ENCODE peak calls at places on chromosomes 6 and 20, in eight cellular contexts. One of them, this sample, is unnamed.

GRCh38 chr20:59232618-59233017 is 67.8 kb upstream of the EDN3 start:
- DNase-seq in OCI-LY7: no peak
- DNase-seq in heart right ventricle: no peak
- DNase-seq in neural progenitor cell: no peak
- DNase-seq in Calu3: no peak
- DNase-seq in A549: no peak
- DNase-seq in Panc1: no peak
- DNase-seq in CD4-positive, alpha-beta T cell: no peak
- DNase-seq in this sample: no peak

GRCh38 chr20:36919715-36920333 is 31.7 kb downstream of the SAMHD1 start:
- DNase-seq in OCI-LY7: peak
- DNase-seq in heart right ventricle: peak
- DNase-seq in neural progenitor cell: peak
- DNase-seq in Calu3: peak
- DNase-seq in A549: peak
- DNase-seq in Panc1: peak
- DNase-seq in CD4-positive, alpha-beta T cell: no peak
- DNase-seq in this sample: peak

GRCh38 chr20:58313366-58313765 is 3.9 kb downstream of the RAB22A start:
- DNase-seq in OCI-LY7: no peak
- DNase-seq in heart right ventricle: no peak
- DNase-seq in neural progenitor cell: no peak
- DNase-seq in Calu3: no peak
- DNase-seq in A549: no peak
- DNase-seq in Panc1: no peak
- DNase-seq in CD4-positive, alpha-beta T cell: no peak
- DNase-seq in this sample: no peak

GRCh38 chr6:33974030-33974429 is 170.2 kb upstream of the MLN start:
- DNase-seq in OCI-LY7: no peak
- DNase-seq in heart right ventricle: no peak
- DNase-seq in neural progenitor cell: no peak
- DNase-seq in Calu3: no peak
- DNase-seq in A549: no peak
- DNase-seq in Panc1: no peak
- DNase-seq in CD4-positive, alpha-beta T cell: no peak
- DNase-seq in this sample: no peak

GRCh38 chr6:44202972-44203750 is 13.6 kb upstream of the MYMX start:
- DNase-seq in OCI-LY7: no peak
- DNase-seq in heart right ventricle: no peak
- DNase-seq in neural progenitor cell: no peak
- DNase-seq in Calu3: no peak
- DNase-seq in A549: no peak
- DNase-seq in Panc1: no peak
- DNase-seq in CD4-positive, alpha-beta T cell: no peak
- DNase-seq in this sample: no peak

GRCh38 chr6:93057584-93057983 is 361.8 kb downstream of the EPHA7 start:
- DNase-seq in OCI-LY7: no peak
- DNase-seq in heart right ventricle: no peak
- DNase-seq in neural progenitor cell: no peak
- DNase-seq in Calu3: no peak
- DNase-seq in A549: no peak
- DNase-seq in Panc1: no peak
- DNase-seq in CD4-positive, alpha-beta T cell: no peak
- DNase-seq in this sample: no peak

GRCh38 chr6:31752739-31753319 is 9.6 kb upstream of the SAPCD1 start:
- DNase-seq in OCI-LY7: no peak
- DNase-seq in heart right ventricle: no peak
- DNase-seq in neural progenitor cell: no peak
- DNase-seq in Calu3: no peak
- DNase-seq in A549: peak
- DNase-seq in Panc1: no peak
- DNase-seq in CD4-positive, alpha-beta T cell: no peak
- DNase-seq in this sample: no peak

GRCh38 chr20:56171087-56172012 is 77.2 kb upstream of the MC3R start:
- DNase-seq in OCI-LY7: peak
- DNase-seq in heart right ventricle: no peak
- DNase-seq in neural progenitor cell: peak
- DNase-seq in Calu3: no peak
- DNase-seq in A549: peak
- DNase-seq in Panc1: no peak
- DNase-seq in CD4-positive, alpha-beta T cell: no peak
- DNase-seq in this sample: no peak

GRCh38 chr20:45406260-45407066 is 1.6 kb upstream of the DBNDD2 start:
- DNase-seq in OCI-LY7: no peak
- DNase-seq in heart right ventricle: peak
- DNase-seq in neural progenitor cell: peak
- DNase-seq in Calu3: peak
- DNase-seq in A549: peak
- DNase-seq in Panc1: no peak
- DNase-seq in CD4-positive, alpha-beta T cell: peak
- DNase-seq in this sample: peak

GRCh38 chr6:131819507-131820228 is 11.8 kb downstream of the ENPP1 start:
- DNase-seq in OCI-LY7: no peak
- DNase-seq in heart right ventricle: peak
- DNase-seq in neural progenitor cell: no peak
- DNase-seq in Calu3: peak
- DNase-seq in A549: no peak
- DNase-seq in Panc1: no peak
- DNase-seq in CD4-positive, alpha-beta T cell: no peak
- DNase-seq in this sample: no peak

GRCh38 chr20:11176431-11176830 is 502.6 kb upstream of the JAG1 start:
- DNase-seq in OCI-LY7: no peak
- DNase-seq in heart right ventricle: no peak
- DNase-seq in neural progenitor cell: no peak
- DNase-seq in Calu3: no peak
- DNase-seq in A549: no peak
- DNase-seq in Panc1: no peak
- DNase-seq in CD4-positive, alpha-beta T cell: no peak
- DNase-seq in this sample: no peak

GRCh38 chr6:131646249-131646670 is 9.2 kb downstream of the ENPP3 start:
- DNase-seq in OCI-LY7: no peak
- DNase-seq in heart right ventricle: no peak
- DNase-seq in neural progenitor cell: no peak
- DNase-seq in Calu3: no peak
- DNase-seq in A549: no peak
- DNase-seq in Panc1: no peak
- DNase-seq in CD4-positive, alpha-beta T cell: no peak
- DNase-seq in this sample: no peak

GRCh38 chr6:12704946-12705345 is 11.6 kb upstream of the PHACTR1 start:
- DNase-seq in OCI-LY7: no peak
- DNase-seq in heart right ventricle: no peak
- DNase-seq in neural progenitor cell: no peak
- DNase-seq in Calu3: no peak
- DNase-seq in A549: no peak
- DNase-seq in Panc1: no peak
- DNase-seq in CD4-positive, alpha-beta T cell: no peak
- DNase-seq in this sample: no peak

GRCh38 chr6:36216559-36216958 is 20.0 kb downstream of the BRPF3 start:
- DNase-seq in OCI-LY7: no peak
- DNase-seq in heart right ventricle: no peak
- DNase-seq in neural progenitor cell: no peak
- DNase-seq in Calu3: no peak
- DNase-seq in A549: no peak
- DNase-seq in Panc1: no peak
- DNase-seq in CD4-positive, alpha-beta T cell: no peak
- DNase-seq in this sample: no peak

GRCh38 chr20:33276303-33277113 is 6.5 kb upstream of the BPIFB1 start:
- DNase-seq in OCI-LY7: no peak
- DNase-seq in heart right ventricle: no peak
- DNase-seq in neural progenitor cell: no peak
- DNase-seq in Calu3: no peak
- DNase-seq in A549: no peak
- DNase-seq in Panc1: no peak
- DNase-seq in CD4-positive, alpha-beta T cell: no peak
- DNase-seq in this sample: no peak

GRCh38 chr6:87176493-87176892 is 21.1 kb downstream of the ZNF292 start:
- DNase-seq in OCI-LY7: no peak
- DNase-seq in heart right ventricle: no peak
- DNase-seq in neural progenitor cell: no peak
- DNase-seq in Calu3: no peak
- DNase-seq in A549: no peak
- DNase-seq in Panc1: no peak
- DNase-seq in CD4-positive, alpha-beta T cell: no peak
- DNase-seq in this sample: no peak

GRCh38 chr20:4066551-4066950 is 51.2 kb upstream of the RNF24 start:
- DNase-seq in OCI-LY7: no peak
- DNase-seq in heart right ventricle: no peak
- DNase-seq in neural progenitor cell: no peak
- DNase-seq in Calu3: no peak
- DNase-seq in A549: no peak
- DNase-seq in Panc1: no peak
- DNase-seq in CD4-positive, alpha-beta T cell: no peak
- DNase-seq in this sample: no peak

GRCh38 chr6:44056392-44057237 is 70.6 kb downstream of the MRPL14 start:
- DNase-seq in OCI-LY7: no peak
- DNase-seq in heart right ventricle: peak
- DNase-seq in neural progenitor cell: no peak
- DNase-seq in Calu3: no peak
- DNase-seq in A549: no peak
- DNase-seq in Panc1: no peak
- DNase-seq in CD4-positive, alpha-beta T cell: no peak
- DNase-seq in this sample: no peak

GRCh38 chr6:14743465-14744211 is 502.2 kb upstream of the JARID2 start:
- DNase-seq in OCI-LY7: no peak
- DNase-seq in heart right ventricle: no peak
- DNase-seq in neural progenitor cell: no peak
- DNase-seq in Calu3: peak
- DNase-seq in A549: peak
- DNase-seq in Panc1: peak
- DNase-seq in CD4-positive, alpha-beta T cell: peak
- DNase-seq in this sample: no peak

GRCh38 chr20:41003143-41003932 is 25.3 kb upstream of the TOP1 start:
- DNase-seq in OCI-LY7: no peak
- DNase-seq in heart right ventricle: peak
- DNase-seq in neural progenitor cell: no peak
- DNase-seq in Calu3: peak
- DNase-seq in A549: peak
- DNase-seq in Panc1: peak
- DNase-seq in CD4-positive, alpha-beta T cell: peak
- DNase-seq in this sample: no peak

DNA sequence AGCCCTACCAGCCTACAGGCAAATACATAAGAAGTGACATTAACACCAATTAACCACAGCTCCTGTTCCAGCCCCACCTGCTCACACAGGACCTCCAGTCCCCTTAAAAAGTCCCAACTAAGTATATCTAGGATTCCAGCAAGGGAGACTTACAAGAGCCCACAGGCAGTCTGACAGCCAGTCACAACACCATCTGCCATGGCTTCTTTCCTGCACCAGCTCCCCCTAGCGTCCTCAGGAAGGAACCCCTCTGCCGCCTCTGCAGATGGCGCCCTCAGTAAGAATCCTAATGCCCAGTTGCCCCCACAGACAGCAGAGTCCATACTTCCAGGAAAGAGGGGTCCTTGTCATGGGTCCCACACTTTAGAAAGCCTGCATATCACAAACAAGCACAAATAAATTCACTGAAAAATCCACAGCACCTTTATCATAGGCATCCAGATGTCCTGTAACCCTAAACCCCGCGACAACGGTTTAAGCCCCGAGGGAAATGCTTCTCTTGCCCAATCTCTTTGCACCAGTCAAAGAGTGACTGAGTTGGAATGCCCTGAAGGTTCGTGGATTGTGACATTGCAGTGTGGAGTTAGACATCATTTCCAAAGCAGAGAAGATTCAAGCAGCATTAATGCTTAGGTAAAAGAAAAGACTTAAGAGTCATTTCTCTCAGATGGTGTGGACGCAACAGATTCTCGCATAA is 121.9 kb downstream of the HIVEP2 start:
- DNase-seq in OCI-LY7: no peak
- DNase-seq in heart right ventricle: no peak
- DNase-seq in neural progenitor cell: peak
- DNase-seq in Calu3: no peak
- DNase-seq in A549: peak
- DNase-seq in Panc1: no peak
- DNase-seq in CD4-positive, alpha-beta T cell: no peak
- DNase-seq in this sample: peak
- TF ChIP-seq CTCF in OCI-LY7: peak
- TF ChIP-seq CTCF in heart right ventricle: peak
- TF ChIP-seq CTCF in neural progenitor cell: peak
- TF ChIP-seq CTCF in Calu3: peak
- TF ChIP-seq CTCF in A549: peak
- TF ChIP-seq CTCF in Panc1: peak
- TF ChIP-seq CTCF in CD4-positive, alpha-beta T cell: peak
- TF ChIP-seq CTCF in this sample: peak

GRCh38 chr20:49630396-49630951 is 62.5 kb upstream of the PTGIS start:
- DNase-seq in OCI-LY7: peak
- DNase-seq in heart right ventricle: no peak
- DNase-seq in neural progenitor cell: no peak
- DNase-seq in Calu3: no peak
- DNase-seq in A549: no peak
- DNase-seq in Panc1: no peak
- DNase-seq in CD4-positive, alpha-beta T cell: no peak
- DNase-seq in this sample: no peak
- TF ChIP-seq CTCF in OCI-LY7: no peak
- TF ChIP-seq CTCF in heart right ventricle: no peak
- TF ChIP-seq CTCF in neural progenitor cell: no peak
- TF ChIP-seq CTCF in Calu3: no peak
- TF ChIP-seq CTCF in A549: no peak
- TF ChIP-seq CTCF in Panc1: no peak
- TF ChIP-seq CTCF in CD4-positive, alpha-beta T cell: no peak
- TF ChIP-seq CTCF in this sample: no peak

DNA sequence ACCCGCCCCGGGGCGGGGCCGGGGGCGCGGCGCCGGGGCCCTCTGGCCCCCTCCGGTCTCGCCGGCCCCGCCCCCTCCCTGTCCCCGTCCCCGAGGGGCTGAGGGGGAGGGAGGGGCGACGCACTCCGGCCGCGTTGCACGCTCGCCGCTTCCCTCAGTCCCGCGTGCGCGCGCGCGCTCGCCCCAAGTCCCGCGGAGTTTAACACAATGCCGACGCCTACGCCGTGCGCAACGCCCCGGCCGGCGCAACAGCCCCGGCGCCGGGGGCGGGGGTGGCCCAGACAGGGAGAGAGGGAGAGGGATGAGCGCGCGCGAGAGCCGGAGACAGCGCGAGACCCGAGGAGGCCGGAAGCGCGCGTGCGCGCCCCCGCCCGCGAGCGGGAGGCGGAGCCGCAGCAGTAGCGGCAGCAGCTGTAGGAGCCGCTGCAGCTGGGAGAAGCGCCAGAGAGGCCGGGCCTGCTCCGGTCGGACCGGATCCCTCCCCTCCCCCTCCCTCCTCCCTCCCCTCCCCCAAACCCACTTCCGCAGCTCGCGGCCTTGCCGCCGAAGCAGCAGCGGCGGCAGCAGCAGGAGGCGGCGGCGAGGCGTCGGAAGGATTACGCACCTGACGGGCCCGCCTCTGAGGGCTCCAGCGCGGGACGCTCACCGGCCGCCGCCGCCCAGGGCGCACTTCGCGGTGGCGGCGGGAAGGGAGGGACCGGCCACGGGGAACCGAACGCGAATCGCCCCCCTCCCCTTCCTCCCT is 911 bp downstream of the ZBTB2 start:
- DNase-seq in OCI-LY7: peak
- DNase-seq in heart right ventricle: peak
- DNase-seq in neural progenitor cell: peak
- DNase-seq in Calu3: peak
- DNase-seq in A549: peak
- DNase-seq in Panc1: peak
- DNase-seq in CD4-positive, alpha-beta T cell: peak
- DNase-seq in this sample: peak
- TF ChIP-seq CTCF in OCI-LY7: no peak
- TF ChIP-seq CTCF in heart right ventricle: peak
- TF ChIP-seq CTCF in neural progenitor cell: no peak
- TF ChIP-seq CTCF in Calu3: no peak
- TF ChIP-seq CTCF in A549: no peak
- TF ChIP-seq CTCF in Panc1: no peak
- TF ChIP-seq CTCF in CD4-positive, alpha-beta T cell: no peak
- TF ChIP-seq CTCF in this sample: no peak

GRCh38 chr6:56944651-56945050 is 10.3 kb upstream of the BEND6 start:
- DNase-seq in OCI-LY7: no peak
- DNase-seq in heart right ventricle: no peak
- DNase-seq in neural progenitor cell: no peak
- DNase-seq in Calu3: no peak
- DNase-seq in A549: no peak
- DNase-seq in Panc1: no peak
- DNase-seq in CD4-positive, alpha-beta T cell: no peak
- DNase-seq in this sample: no peak
- TF ChIP-seq CTCF in OCI-LY7: no peak
- TF ChIP-seq CTCF in heart right ventricle: no peak
- TF ChIP-seq CTCF in neural progenitor cell: no peak
- TF ChIP-seq CTCF in Calu3: no peak
- TF ChIP-seq CTCF in A549: no peak
- TF ChIP-seq CTCF in Panc1: no peak
- TF ChIP-seq CTCF in CD4-positive, alpha-beta T cell: no peak
- TF ChIP-seq CTCF in this sample: no peak

This sample was measured in endothelial cell.